ENCODE peak calls at places on chromosomes 7 and 10, in eight cellular contexts. H, O, Q, A, M, G, X and K are unnamed samples.

GRCh38 chr7:128427289-128427891 is 17.6 kb upstream of the IMPDH1 start:
- DNase-seq in Q (peak), G (peak), A (no peak), H (peak), M (peak), X (no peak), O (no peak), K (peak)

GRCh38 chr7:116499168-116500070 is at the start of gene CAV2:
- DNase-seq in M (no peak), Q (peak), A (peak), G (no peak), O (peak), H (peak), X (no peak), K (peak)

GRCh38 chr10:94413374-94413773 is 11.0 kb downstream of the TBC1D12 start:
- DNase-seq in G (no peak), M (peak), A (no peak), O (no peak), H (no peak), X (no peak), Q (no peak), K (no peak)

GRCh38 chr7:134766779-134767566 is 12.5 kb upstream of the CALD1 start:
- DNase-seq in O (no peak), X (peak), Q (peak), M (no peak), G (no peak), A (peak), H (peak), K (peak)

GRCh38 chr7:155878250-155878649 is 66.0 kb upstream of the SHH start:
- DNase-seq in M (no peak), A (no peak), H (no peak), G (no peak), O (no peak), X (no peak), Q (no peak), K (no peak)

GRCh38 chr10:132913559-132914115 is 28.7 kb downstream of the CFAP46 start:
- DNase-seq in H (no peak), Q (no peak), X (no peak), G (no peak), A (no peak), O (no peak), M (no peak), K (no peak)

GRCh38 chr7:131042269-131043160 is 285.2 kb upstream of the MKLN1 start:
- DNase-seq in G (no peak), X (no peak), A (no peak), H (no peak), Q (peak), M (no peak), O (no peak), K (no peak)

GRCh38 chr10:50740351-50740688 is 584 bp downstream of the ASAH2B start:
- DNase-seq in H (peak), O (peak), M (no peak), A (peak), Q (peak), G (no peak), X (no peak), K (no peak)

GRCh38 chr10:91635401-91636400 is 2.8 kb upstream of the PPP1R3C start:
- DNase-seq in G (peak), M (peak), A (peak), Q (peak), O (peak), H (peak), X (peak), K (peak)

GRCh38 chr7:121020652-121021051 is 32.1 kb downstream of the CPED1 start:
- DNase-seq in A (peak), H (peak), O (no peak), Q (peak), G (no peak), M (no peak), X (no peak), K (no peak)

GRCh38 chr7:119720541-119720940 is 552.4 kb upstream of the KCND2 start:
- DNase-seq in X (no peak), M (no peak), O (no peak), Q (peak), H (peak), A (peak), G (no peak), K (no peak)

GRCh38 chr7:29190349-29191045 is 4.1 kb upstream of the CHN2 start:
- DNase-seq in O (no peak), A (no peak), H (no peak), G (no peak), X (no peak), Q (no peak), M (no peak), K (no peak)

GRCh38 chr10:103676058-103676785 is 179.2 kb downstream of the SH3PXD2A start:
- DNase-seq in O (no peak), M (no peak), Q (peak), G (no peak), H (no peak), A (peak), X (no peak), K (no peak)

GRCh38 chr7:41437257-41438196 is 265.4 kb downstream of the INHBA start:
- DNase-seq in G (no peak), O (no peak), M (no peak), A (peak), X (no peak), Q (no peak), H (peak), K (no peak)

GRCh38 chr7:4073052-4073451 is 609.0 kb upstream of the FOXK1 start:
- DNase-seq in O (no peak), H (no peak), Q (no peak), A (no peak), G (no peak), M (no peak), X (no peak), K (no peak)

GRCh38 chr7:55517191-55517633 is 55.1 kb downstream of the VOPP1 start:
- DNase-seq in M (no peak), H (no peak), X (no peak), A (no peak), Q (no peak), G (no peak), O (no peak), K (peak)

GRCh38 chr10:62899316-62899715 is 83.2 kb upstream of the EGR2 start:
- DNase-seq in O (no peak), M (no peak), G (no peak), A (no peak), H (no peak), Q (peak), X (no peak), K (no peak)

GRCh38 chr7:114026486-114027089 is 107.8 kb upstream of the PPP1R3A start:
- DNase-seq in H (peak), X (no peak), G (peak), M (peak), A (peak), O (peak), Q (peak), K (peak)

GRCh38 chr7:32539917-32540544 is 44.7 kb downstream of the AVL9 start:
- DNase-seq in H (no peak), X (no peak), M (no peak), A (no peak), O (no peak), G (no peak), Q (no peak), K (no peak)

GRCh38 chr10:89466599-89467035 is 52.2 kb downstream of the IFIT5 start:
- DNase-seq in O (no peak), M (no peak), H (peak), G (peak), Q (peak), X (no peak), A (peak), K (no peak)

GRCh38 chr10:5447071-5447470 is 34.7 kb downstream of the NET1 start:
- DNase-seq in G (peak), H (peak), O (no peak), M (no peak), A (no peak), Q (no peak), X (no peak), K (no peak)

GRCh38 chr7:135128931-135129330 is 18.9 kb upstream of the TMEM140 start:
- DNase-seq in A (no peak), Q (no peak), G (no peak), O (no peak), X (no peak), M (no peak), H (no peak), K (no peak)

GRCh38 chr7:26550492-26550891 is 258.8 kb downstream of the SNX10 start:
- DNase-seq in M (no peak), G (no peak), X (no peak), Q (no peak), O (no peak), A (no peak), H (no peak), K (no peak)

GRCh38 chr10:76025124-76025477 is 593.7 kb downstream of the LRMDA start:
- DNase-seq in G (no peak), X (no peak), Q (no peak), H (no peak), M (no peak), O (no peak), A (no peak), K (no peak)

GRCh38 chr10:103884681-103885139 is 29.3 kb upstream of the SH3PXD2A start:
- DNase-seq in O (peak), G (peak), H (peak), M (peak), X (peak), Q (peak), A (peak), K (peak)

GRCh38 chr10:114566064-114566463 is 92.0 kb downstream of the ABLIM1 start:
- DNase-seq in Q (no peak), X (no peak), M (no peak), G (no peak), H (no peak), O (no peak), A (no peak), K (no peak)

GRCh38 chr10:44960482-44961230 is 1.1 kb downstream of the RASSF4 start:
- DNase-seq in A (no peak), M (no peak), O (no peak), X (no peak), G (peak), Q (no peak), H (no peak), K (no peak)

GRCh38 chr10:3919676-3920308 is 134.8 kb upstream of the KLF6 start:
- DNase-seq in G (no peak), X (no peak), A (no peak), M (no peak), O (no peak), H (no peak), Q (no peak), K (no peak)

GRCh38 chr7:150378115-150378852 is 846 bp upstream of the ZNF775 start:
- DNase-seq in G (peak), H (peak), M (peak), X (no peak), O (peak), Q (peak), A (peak), K (no peak)

GRCh38 chr7:130966246-130967009 is 232.4 kb upstream of the KLF14 start:
- DNase-seq in M (no peak), H (peak), G (no peak), A (no peak), O (no peak), Q (no peak), X (no peak), K (no peak)

GRCh38 chr7:33961948-33962347 is 56.6 kb downstream of the BMPER start:
- DNase-seq in X (no peak), O (no peak), M (no peak), G (no peak), H (no peak), A (no peak), Q (no peak), K (no peak)

GRCh38 chr7:91397612-91398011 is 133.4 kb downstream of the FZD1 start:
- DNase-seq in O (no peak), G (no peak), X (no peak), M (no peak), H (no peak), Q (no peak), A (no peak), K (no peak)

GRCh38 chr10:49243139-49243538 is 54.9 kb upstream of the TMEM273 start:
- DNase-seq in H (no peak), A (no peak), G (no peak), X (no peak), Q (no peak), M (no peak), O (no peak), K (no peak)

GRCh38 chr7:102283477-102284189 is 3.0 kb upstream of the SH2B2 start:
- DNase-seq in M (no peak), Q (no peak), O (no peak), H (no peak), X (no peak), G (no peak), A (no peak), K (no peak)